ENCODE peak calls at places on chromosomes 16 and 17, in six cellular contexts. One of them, this sample, is unnamed.

GRCh38 chr17:65830356-65830755 is 268.9 kb upstream of the AXIN2 start:
- DNase-seq in GM23338: no peak
- DNase-seq in GM23248: no peak
- DNase-seq in CD4-positive, alpha-beta T cell: no peak
- DNase-seq in psoas muscle: no peak
- DNase-seq in cardiac muscle cell: no peak
- DNase-seq in this sample: no peak

GRCh38 chr17:40598928-40599627 is 33.8 kb upstream of the CCR7 start:
- DNase-seq in cardiac muscle cell: peak
- DNase-seq in GM23338: no peak
- DNase-seq in psoas muscle: no peak
- DNase-seq in CD4-positive, alpha-beta T cell: peak
- DNase-seq in GM23248: no peak
- DNase-seq in this sample: peak

GRCh38 chr17:75034236-75034908 is 12.4 kb downstream of the ATP5PD start:
- DNase-seq in GM23338: peak
- DNase-seq in GM23248: peak
- DNase-seq in cardiac muscle cell: peak
- DNase-seq in CD4-positive, alpha-beta T cell: peak
- DNase-seq in psoas muscle: peak
- DNase-seq in this sample: peak

GRCh38 chr17:59972778-59973177 is 8.2 kb upstream of the RNFT1 start:
- DNase-seq in psoas muscle: no peak
- DNase-seq in CD4-positive, alpha-beta T cell: no peak
- DNase-seq in GM23248: peak
- DNase-seq in GM23338: no peak
- DNase-seq in cardiac muscle cell: peak
- DNase-seq in this sample: no peak

GRCh38 chr16:21628772-21629171 is 23.6 kb downstream of the IGSF6 start:
- DNase-seq in CD4-positive, alpha-beta T cell: no peak
- DNase-seq in GM23248: peak
- DNase-seq in psoas muscle: no peak
- DNase-seq in cardiac muscle cell: no peak
- DNase-seq in GM23338: no peak
- DNase-seq in this sample: no peak

GRCh38 chr16:239948-240277 is 5.3 kb downstream of the FAM234A start:
- DNase-seq in cardiac muscle cell: peak
- DNase-seq in CD4-positive, alpha-beta T cell: no peak
- DNase-seq in GM23248: peak
- DNase-seq in GM23338: no peak
- DNase-seq in psoas muscle: no peak
- DNase-seq in this sample: no peak

GRCh38 chr16:31093132-31093703 is 1.4 kb downstream of the VKORC1 start:
- DNase-seq in GM23248: peak
- DNase-seq in psoas muscle: no peak
- DNase-seq in GM23338: peak
- DNase-seq in cardiac muscle cell: peak
- DNase-seq in CD4-positive, alpha-beta T cell: no peak
- DNase-seq in this sample: peak

GRCh38 chr16:89022051-89022836 is 45.2 kb upstream of the CBFA2T3 start:
- DNase-seq in GM23248: no peak
- DNase-seq in CD4-positive, alpha-beta T cell: no peak
- DNase-seq in psoas muscle: no peak
- DNase-seq in cardiac muscle cell: no peak
- DNase-seq in GM23338: no peak
- DNase-seq in this sample: peak

GRCh38 chr16:8858994-8859912 is 9.6 kb downstream of the CARHSP1 start:
- DNase-seq in CD4-positive, alpha-beta T cell: no peak
- DNase-seq in GM23338: no peak
- DNase-seq in GM23248: no peak
- DNase-seq in psoas muscle: no peak
- DNase-seq in cardiac muscle cell: no peak
- DNase-seq in this sample: no peak

GRCh38 chr17:48871551-48872351 is 20.8 kb upstream of the ATP5MC1 start:
- DNase-seq in cardiac muscle cell: peak
- DNase-seq in CD4-positive, alpha-beta T cell: no peak
- DNase-seq in psoas muscle: no peak
- DNase-seq in GM23248: no peak
- DNase-seq in GM23338: no peak
- DNase-seq in this sample: peak

DNA sequence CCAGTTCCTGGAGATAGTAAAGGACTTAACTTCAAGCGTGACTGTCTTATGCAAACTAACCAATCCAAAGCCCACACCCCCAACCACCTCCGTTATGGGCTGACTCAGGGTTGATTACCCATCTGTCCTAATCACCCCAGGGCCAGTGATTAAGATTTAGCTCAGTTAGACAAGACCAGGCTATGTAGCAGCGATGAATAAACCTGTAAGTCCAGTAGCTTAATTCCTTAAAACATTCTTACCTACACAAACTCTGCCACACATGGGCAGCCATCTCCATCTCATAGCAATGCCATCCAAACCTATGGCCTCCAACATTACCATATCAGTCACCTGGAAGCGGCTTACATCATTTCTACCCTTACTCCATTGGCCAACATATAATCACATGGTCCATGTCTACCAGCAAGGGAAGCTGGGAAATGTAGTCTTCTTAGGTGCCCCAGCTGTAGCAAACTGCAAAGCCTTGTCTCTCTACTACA is 266.7 kb downstream of the SHISA9 start:
- DNase-seq in GM23248: no peak
- DNase-seq in GM23338: peak
- DNase-seq in cardiac muscle cell: no peak
- DNase-seq in CD4-positive, alpha-beta T cell: no peak
- DNase-seq in psoas muscle: no peak
- DNase-seq in this sample: peak
- H3K27ac ChIP-seq in GM23248: no peak
- H3K27ac ChIP-seq in GM23338: no peak
- H3K27ac ChIP-seq in cardiac muscle cell: no peak
- H3K27ac ChIP-seq in CD4-positive, alpha-beta T cell: no peak
- H3K27ac ChIP-seq in psoas muscle: no peak
- H3K27ac ChIP-seq in this sample: no peak

GRCh38 chr17:5049314-5049819 is 14.1 kb upstream of the SLC52A1 start:
- DNase-seq in GM23248: no peak
- DNase-seq in CD4-positive, alpha-beta T cell: peak
- DNase-seq in psoas muscle: no peak
- DNase-seq in GM23338: no peak
- DNase-seq in cardiac muscle cell: no peak
- DNase-seq in this sample: no peak
- H3K27ac ChIP-seq in GM23248: no peak
- H3K27ac ChIP-seq in CD4-positive, alpha-beta T cell: peak
- H3K27ac ChIP-seq in psoas muscle: peak
- H3K27ac ChIP-seq in GM23338: no peak
- H3K27ac ChIP-seq in cardiac muscle cell: peak
- H3K27ac ChIP-seq in this sample: no peak

GRCh38 chr16:25106567-25107465 is 4.7 kb upstream of the LCMT1 start:
- DNase-seq in cardiac muscle cell: peak
- DNase-seq in CD4-positive, alpha-beta T cell: peak
- DNase-seq in GM23338: peak
- DNase-seq in psoas muscle: peak
- DNase-seq in GM23248: peak
- DNase-seq in this sample: peak
- H3K27ac ChIP-seq in cardiac muscle cell: peak
- H3K27ac ChIP-seq in CD4-positive, alpha-beta T cell: peak
- H3K27ac ChIP-seq in GM23338: peak
- H3K27ac ChIP-seq in psoas muscle: peak
- H3K27ac ChIP-seq in GM23248: no peak
- H3K27ac ChIP-seq in this sample: no peak

GRCh38 chr16:48608871-48609452 is 1.0 kb downstream of the N4BP1 start:
- DNase-seq in GM23338: no peak
- DNase-seq in GM23248: peak
- DNase-seq in cardiac muscle cell: no peak
- DNase-seq in psoas muscle: no peak
- DNase-seq in CD4-positive, alpha-beta T cell: no peak
- DNase-seq in this sample: peak

GRCh38 chr16:48613061-48613957 is 3.3 kb upstream of the N4BP1 start:
- DNase-seq in cardiac muscle cell: peak
- DNase-seq in psoas muscle: no peak
- DNase-seq in CD4-positive, alpha-beta T cell: peak
- DNase-seq in GM23338: peak
- DNase-seq in GM23248: peak
- DNase-seq in this sample: peak

GRCh38 chr16:48612621-48613020 is 2.6 kb upstream of the N4BP1 start:
- DNase-seq in GM23338: no peak
- DNase-seq in psoas muscle: no peak
- DNase-seq in cardiac muscle cell: no peak
- DNase-seq in CD4-positive, alpha-beta T cell: no peak
- DNase-seq in GM23248: no peak
- DNase-seq in this sample: no peak

GRCh38 chr16:48609453-48610023 is 442 bp downstream of the N4BP1 start:
- DNase-seq in CD4-positive, alpha-beta T cell: peak
- DNase-seq in GM23248: peak
- DNase-seq in cardiac muscle cell: peak
- DNase-seq in GM23338: peak
- DNase-seq in psoas muscle: peak
- DNase-seq in this sample: no peak

GRCh38 chr16:48611329-48612137 is 1.6 kb upstream of the N4BP1 start:
- DNase-seq in CD4-positive, alpha-beta T cell: peak
- DNase-seq in GM23338: peak
- DNase-seq in cardiac muscle cell: no peak
- DNase-seq in GM23248: no peak
- DNase-seq in psoas muscle: no peak
- DNase-seq in this sample: peak
- H3K27ac ChIP-seq in CD4-positive, alpha-beta T cell: peak
- H3K27ac ChIP-seq in GM23338: peak
- H3K27ac ChIP-seq in cardiac muscle cell: no peak
- H3K27ac ChIP-seq in GM23248: no peak
- H3K27ac ChIP-seq in psoas muscle: peak
- H3K27ac ChIP-seq in this sample: no peak

DNA sequence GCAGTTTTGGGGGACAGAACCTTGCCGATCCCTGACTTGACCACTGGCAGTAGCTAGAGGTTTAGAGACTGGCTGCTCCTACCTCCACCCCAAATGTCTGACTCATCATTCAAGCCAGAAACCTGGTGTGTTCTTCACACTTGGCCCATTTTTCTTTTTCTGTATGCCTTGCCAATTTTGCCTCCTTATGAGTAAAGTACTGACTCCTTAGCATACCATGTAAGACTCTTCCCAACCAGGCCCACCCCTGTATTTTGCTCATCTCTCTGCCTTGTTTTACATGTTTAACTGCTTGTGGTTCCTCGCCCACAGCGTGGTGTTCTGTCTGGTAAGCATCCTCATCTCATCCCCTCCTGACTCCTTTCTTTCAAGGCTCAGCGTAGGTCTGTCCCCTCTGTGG is 37.9 kb downstream of the NUP88 start:
- DNase-seq in cardiac muscle cell: peak
- DNase-seq in psoas muscle: no peak
- DNase-seq in GM23248: peak
- DNase-seq in GM23338: no peak
- DNase-seq in CD4-positive, alpha-beta T cell: no peak
- DNase-seq in this sample: no peak
- H3K27ac ChIP-seq in cardiac muscle cell: peak
- H3K27ac ChIP-seq in psoas muscle: no peak
- H3K27ac ChIP-seq in GM23248: peak
- H3K27ac ChIP-seq in GM23338: no peak
- H3K27ac ChIP-seq in CD4-positive, alpha-beta T cell: no peak
- H3K27ac ChIP-seq in this sample: no peak

GRCh38 chr17:82344175-82344907 is 10.8 kb upstream of the SECTM1 start:
- DNase-seq in cardiac muscle cell: no peak
- DNase-seq in CD4-positive, alpha-beta T cell: no peak
- DNase-seq in GM23338: no peak
- DNase-seq in psoas muscle: no peak
- DNase-seq in GM23248: no peak
- DNase-seq in this sample: no peak

GRCh38 chr17:82345151-82345976 is 11.8 kb upstream of the SECTM1 start:
- DNase-seq in cardiac muscle cell: no peak
- DNase-seq in GM23248: no peak
- DNase-seq in CD4-positive, alpha-beta T cell: no peak
- DNase-seq in psoas muscle: no peak
- DNase-seq in GM23338: no peak
- DNase-seq in this sample: no peak

GRCh38 chr17:82346342-82347300 is 12.4 kb upstream of the TEX19 start:
- DNase-seq in GM23248: no peak
- DNase-seq in CD4-positive, alpha-beta T cell: no peak
- DNase-seq in GM23338: no peak
- DNase-seq in cardiac muscle cell: no peak
- DNase-seq in psoas muscle: no peak
- DNase-seq in this sample: no peak

GRCh38 chr17:82342361-82343079 is 9.0 kb upstream of the SECTM1 start:
- DNase-seq in GM23248: no peak
- DNase-seq in cardiac muscle cell: no peak
- DNase-seq in CD4-positive, alpha-beta T cell: no peak
- DNase-seq in psoas muscle: no peak
- DNase-seq in GM23338: no peak
- DNase-seq in this sample: no peak

DNA sequence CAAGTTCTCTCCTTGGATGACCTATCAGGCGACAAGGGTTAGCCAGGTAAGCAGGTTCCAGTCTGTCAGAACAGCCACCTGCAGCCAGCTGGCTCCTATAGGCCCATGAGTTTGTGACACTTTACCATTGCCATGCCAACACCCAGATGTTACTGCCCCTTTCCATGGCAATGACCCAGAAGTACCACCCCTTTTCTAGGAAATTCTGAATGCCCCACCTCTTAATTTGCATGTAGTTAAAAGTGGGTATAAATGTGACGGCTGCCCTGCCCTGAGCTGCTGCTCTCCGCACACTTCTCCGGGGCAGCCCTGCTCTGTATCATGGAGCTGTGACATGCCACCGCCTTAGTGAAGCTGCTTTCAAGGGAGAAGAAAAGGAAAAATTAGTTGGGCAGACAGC is 10.0 kb upstream of the SECTM1 start:
- DNase-seq in GM23338: peak
- DNase-seq in psoas muscle: no peak
- DNase-seq in GM23248: no peak
- DNase-seq in cardiac muscle cell: no peak
- DNase-seq in CD4-positive, alpha-beta T cell: no peak
- DNase-seq in this sample: no peak
- H3K27ac ChIP-seq in GM23338: no peak
- H3K27ac ChIP-seq in psoas muscle: no peak
- H3K27ac ChIP-seq in GM23248: no peak
- H3K27ac ChIP-seq in cardiac muscle cell: no peak
- H3K27ac ChIP-seq in CD4-positive, alpha-beta T cell: no peak
- H3K27ac ChIP-seq in this sample: no peak